ENCODE peak calls at places on chromosomes 16 and 17, in four cellular contexts. N is AG10803, T is bronchial epithelial cell, K is Peyer's patch. O is an unnamed sample.

GRCh38 chr17:45906927-45907622 is 12.7 kb downstream of the MAPT start:
- DNase-seq in N (no peak), T (no peak), K (no peak), O (no peak)

GRCh38 chr16:53782148-53782547 is 78.2 kb downstream of the FTO start:
- DNase-seq in N (no peak), K (no peak), T (peak; percentile 35), O (no peak)

GRCh38 chr16:85142771-85143211 is 30.5 kb upstream of the CIBAR2 start:
- DNase-seq in N (no peak), T (no peak), K (no peak), O (no peak)

GRCh38 chr16:53911506-53911905 is 207.6 kb downstream of the FTO start:
- DNase-seq in K (no peak), T (no peak), N (peak; percentile 40), O (peak; percentile 50)

GRCh38 chr16:4505356-4506153 is 29.4 kb downstream of the HMOX2 start:
- DNase-seq in T (no peak), K (no peak), N (no peak), O (no peak)

GRCh38 chr17:9432867-9433495 is 142.6 kb downstream of the STX8 start:
- DNase-seq in N (peak; percentile 81), K (no peak), T (no peak), O (peak; percentile 59)

GRCh38 chr16:82082543-82083244 is 47.6 kb downstream of the HSD17B2 start:
- DNase-seq in N (peak; percentile 44), T (peak; percentile 91), K (no peak), O (peak; percentile 56)

GRCh38 chr17:56679148-56679766 is 85.8 kb downstream of the NOG start:
- DNase-seq in K (no peak), N (peak; percentile 36), T (peak; percentile 44), O (peak; percentile 47)

GRCh38 chr17:28978565-28978964 is 27.2 kb upstream of the PHF12 start:
- DNase-seq in K (no peak), T (no peak), N (no peak), O (no peak)

GRCh38 chr16:27313422-27314160 is at the start of gene IL4R:
- DNase-seq in K (peak; percentile 80), T (peak; percentile 49), N (peak; percentile 88), O (peak; percentile 83)

GRCh38 chr17:44223574-44224046 is 4.1 kb upstream of the UBTF start:
- DNase-seq in T (peak; percentile 28), N (peak; percentile 85), K (no peak), O (peak; percentile 95)

GRCh38 chr17:29138991-29139682 is 41.1 kb downstream of the MYO18A start:
- DNase-seq in T (no peak), K (peak; percentile 55), N (no peak), O (no peak)

GRCh38 chr17:61492759-61493526 is 40.7 kb downstream of the TBX4 start:
- DNase-seq in T (no peak), N (peak; percentile 84), K (no peak), O (peak; percentile 11)

GRCh38 chr16:82580293-82580900 is 46.4 kb upstream of the CDH13 start:
- DNase-seq in N (peak; percentile 29), K (no peak), T (peak; percentile 44), O (peak; percentile 18)

GRCh38 chr16:84448444-84448843 is 56.0 kb downstream of the MEAK7 start:
- DNase-seq in N (no peak), K (peak; percentile 20), T (no peak), O (no peak)

GRCh38 chr17:29141484-29141835 is 38.7 kb downstream of the MYO18A start:
- DNase-seq in K (peak; percentile 27), T (no peak), N (no peak), O (no peak)

GRCh38 chr16:57266531-57267268 is 17.8 kb downstream of the PLLP start:
- DNase-seq in K (peak; percentile 21), T (no peak), N (no peak), O (no peak)

GRCh38 chr16:12027558-12027957 is 51.0 kb downstream of the SNX29 start:
- DNase-seq in N (no peak), K (no peak), T (no peak), O (no peak)

GRCh38 chr17:45294506-45294905 is 22.3 kb downstream of the MAP3K14 start:
- DNase-seq in N (peak; percentile 88), T (no peak), K (no peak), O (peak; percentile 81)

GRCh38 chr16:70331588-70332358 is 14.9 kb upstream of the DDX19A start:
- DNase-seq in N (no peak), K (no peak), T (no peak), O (peak; percentile 12)

GRCh38 chr16:54240180-54241125 is 46.1 kb downstream of the IRX3 start:
- DNase-seq in T (no peak), N (peak; percentile 94), K (no peak), O (peak; percentile 48)

GRCh38 chr16:84423416-84423837 is 55.1 kb downstream of the ATP2C2 start:
- DNase-seq in T (peak; percentile 56), N (peak; percentile 31), K (no peak), O (peak; percentile 66)

GRCh38 chr17:9628509-9628908 is 16.8 kb upstream of the USP43 start:
- DNase-seq in T (no peak), N (no peak), K (peak; percentile 60), O (no peak)

GRCh38 chr16:11333696-11334095 is 11.6 kb upstream of the RMI2 start:
- DNase-seq in K (no peak), N (no peak), T (peak; percentile 35), O (peak; percentile 16)

GRCh38 chr16:3800019-3800418 is 80.5 kb downstream of the CREBBP start:
- DNase-seq in T (no peak), K (no peak), N (no peak), O (no peak)

GRCh38 chr16:24883714-24884151 is 38.0 kb downstream of the SLC5A11 start:
- DNase-seq in K (no peak), T (no peak), N (no peak), O (no peak)

GRCh38 chr16:637081-638018 is 1.2 kb upstream of the METTL26 start:
- DNase-seq in T (no peak), N (peak; percentile 86), K (no peak), O (peak; percentile 80)

GRCh38 chr17:21302711-21303425 is 18.4 kb downstream of the MAP2K3 start:
- DNase-seq in K (peak; percentile 51), T (no peak), N (no peak), O (no peak)

GRCh38 chr16:77788196-77789084 is at the start of gene VAT1L:
- DNase-seq in T (peak; percentile 5), N (peak; percentile 53), K (no peak), O (peak; percentile 41)

GRCh38 chr17:35596530-35597233 is 9.6 kb downstream of the AP2B1 start:
- DNase-seq in K (no peak), T (no peak), N (no peak), O (no peak)

GRCh38 chr16:56608876-56609462 is 585 bp downstream of the MT2A start:
- DNase-seq in T (peak; percentile 7), K (peak; percentile 60), N (no peak), O (no peak)

GRCh38 chr17:57554826-57555635 is 190.1 kb downstream of the CCDC182 start:
- DNase-seq in N (no peak), K (no peak), T (no peak), O (no peak)

DNA sequence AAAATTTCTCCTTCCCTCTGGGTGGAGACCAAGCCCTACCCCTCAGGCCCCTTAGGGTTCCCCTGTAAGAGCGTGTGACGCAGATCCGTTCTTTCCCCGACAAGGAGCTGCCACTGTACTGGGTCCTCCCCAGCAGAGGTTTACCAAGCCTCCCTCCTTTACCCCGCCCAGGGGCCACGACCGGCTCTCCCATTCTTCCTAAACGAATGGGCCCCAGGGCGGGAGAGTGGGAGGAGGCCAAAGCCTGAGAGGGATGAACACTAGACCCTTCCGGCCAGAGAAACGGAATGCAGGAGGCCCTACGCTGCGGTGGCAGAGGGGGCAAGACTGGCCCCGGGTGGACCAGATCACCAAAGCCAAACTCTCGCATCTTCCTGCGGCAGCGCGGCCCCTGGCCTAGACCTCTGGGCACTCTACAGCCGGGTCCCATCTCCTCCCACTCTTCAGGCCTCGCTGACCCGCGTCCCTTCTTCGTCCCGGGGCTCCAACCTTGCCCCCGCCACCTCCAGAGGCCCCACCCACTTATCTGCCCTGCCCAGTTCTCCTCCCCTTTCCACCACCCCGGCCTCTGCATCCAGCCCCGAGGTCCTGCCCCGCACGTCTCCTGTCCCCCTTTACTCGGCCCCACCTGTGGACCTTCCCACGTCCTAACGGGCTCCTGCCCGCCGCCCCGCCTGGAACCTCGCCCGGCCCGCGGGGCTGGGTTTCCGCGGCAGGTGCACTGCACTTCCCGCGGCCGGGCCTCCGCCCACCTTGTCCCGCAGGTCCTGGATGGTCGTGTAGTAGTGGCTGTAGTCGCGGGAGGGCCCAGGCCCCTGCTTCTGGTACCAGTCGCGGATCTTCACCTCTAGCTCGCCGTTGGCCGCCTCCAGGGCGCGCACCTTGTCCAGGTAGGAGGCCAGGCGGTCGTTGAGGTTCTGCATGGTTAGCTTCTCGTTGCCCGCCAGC is 758 bp downstream of the KRT19 start:
- DNase-seq in K (peak; percentile 73), T (no peak), N (no peak), O (no peak)
- H3K4me3 ChIP-seq in K (peak overlapping the region; percentile 70), T (peak overlapping the region; percentile 87), N (peak overlapping the region; percentile 60), O (peak overlapping the region; percentile 6)

DNA sequence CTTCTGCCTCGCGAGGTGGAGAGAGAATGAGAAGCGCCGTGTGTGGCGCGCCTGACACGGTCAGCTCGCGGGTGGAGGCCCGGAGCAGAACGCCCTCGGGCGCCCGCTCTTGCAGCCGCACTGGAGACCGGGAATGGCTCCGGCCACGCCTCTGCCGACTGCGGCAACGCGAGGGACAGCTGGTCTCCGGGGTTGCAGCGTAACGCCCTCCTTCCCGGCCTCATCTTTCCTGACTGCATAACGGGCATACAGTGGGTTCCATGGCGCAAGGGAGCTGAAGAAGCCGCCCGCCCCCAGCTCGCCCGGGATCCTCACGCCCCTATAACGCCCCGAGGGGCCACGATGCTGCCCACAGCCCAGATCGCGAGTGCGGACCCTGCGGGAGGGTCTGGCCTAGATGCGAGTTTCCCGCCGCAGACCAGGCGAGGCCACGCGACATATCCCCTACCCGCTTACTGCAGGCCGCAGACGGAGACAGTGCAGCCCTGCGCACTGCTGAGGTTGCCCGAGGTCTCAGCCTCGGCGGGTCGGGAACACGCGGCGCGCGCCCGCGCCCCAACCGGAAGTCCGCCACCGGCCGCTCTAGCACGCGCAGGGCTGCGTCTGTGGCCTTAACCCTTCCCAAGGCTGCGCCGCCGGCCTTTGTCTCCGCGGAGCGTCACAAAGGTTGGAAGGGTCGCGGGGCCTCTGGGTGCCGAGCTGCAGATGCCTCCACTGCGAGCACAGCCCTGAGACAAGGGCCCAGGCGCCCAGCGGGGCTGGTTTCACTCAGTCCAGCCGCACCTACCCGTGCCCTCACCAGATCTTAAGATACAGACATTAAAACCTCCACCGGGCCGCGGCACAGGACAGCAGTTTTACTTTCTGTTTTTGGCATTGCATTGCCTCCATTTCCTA is 18.8 kb downstream of the BCL7C start:
- DNase-seq in K (peak; percentile 95), N (peak; percentile 88), T (peak; percentile 68), O (peak; percentile 86)
- TF ChIP-seq CTCF in K (no peak), N (no peak), T (no peak), O (no peak)

GRCh38 chr16:88922114-88922825 is 54.7 kb downstream of the CBFA2T3 start:
- DNase-seq in T (peak; percentile 21), K (peak; percentile 72), N (peak; percentile 79), O (peak; percentile 55)
- H3K4me3 ChIP-seq in T (no peak overlapping the region), K (no peak overlapping the region), N (no peak overlapping the region), O (no peak overlapping the region)

DNA sequence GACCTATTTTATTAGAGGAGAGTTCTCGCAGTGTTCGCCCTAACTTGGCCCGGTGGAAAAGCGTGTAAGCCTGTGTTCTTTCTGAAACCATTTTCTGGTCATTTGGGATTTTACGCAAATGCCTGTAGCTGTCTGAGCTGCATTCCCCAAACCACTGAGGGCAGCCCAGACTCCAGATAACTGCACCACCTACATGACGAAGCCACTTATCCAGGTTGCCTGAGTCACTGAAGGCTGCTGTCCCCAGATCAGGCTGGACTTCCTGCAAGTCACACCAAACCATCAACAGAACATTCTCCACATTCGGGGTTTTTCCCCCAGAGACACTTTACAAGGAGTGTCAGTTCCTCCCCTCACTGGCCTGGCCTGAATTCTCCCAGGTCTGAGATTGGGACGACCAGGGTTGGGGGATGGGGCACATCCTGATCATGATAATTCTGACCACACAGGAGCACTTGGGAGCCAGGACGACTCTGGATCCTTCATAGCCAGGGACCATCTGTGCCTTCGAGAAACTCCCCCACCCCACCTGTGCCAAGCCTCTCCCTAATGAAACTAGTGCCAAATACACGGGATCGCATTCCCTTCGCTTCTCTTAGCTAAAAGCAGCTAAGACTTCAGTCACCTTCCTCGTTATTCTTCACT is 2.3 kb downstream of the RPRML start:
- DNase-seq in K (no peak), T (no peak), N (no peak), O (no peak)
- TF ChIP-seq CTCF in K (no peak), T (no peak), N (no peak), O (no peak)